ENCODE peak calls at places on chromosomes 12 and 14, in five cellular contexts. N is A549, E is HL-60, H is HCT116, Q is Panc1. Z is an unnamed sample.
A peak's percentile ranks its signal among the peaks of the same experiment; 100 is the strongest.

GRCh38 chr14:21106506-21107359 is 5.9 kb downstream of the TMEM253 start:
- DNase-seq in N (peak; percentile 87), E (peak; percentile 63), H (peak; percentile 79), Q (peak; percentile 61), Z (peak; percentile 93)

GRCh38 chr12:115185529-115185928 is 501.6 kb upstream of the TBX3 start:
- DNase-seq in N (no peak), E (no peak), H (no peak), Q (no peak), Z (no peak)

GRCh38 chr14:63174760-63175191 is 29.5 kb upstream of the RHOJ start:
- DNase-seq in N (peak; percentile 34), E (no peak), H (peak; percentile 12), Q (no peak), Z (peak; percentile 78)

GRCh38 chr14:72726444-72726843 is 167.5 kb downstream of the DPF3 start:
- DNase-seq in N (no peak), E (no peak), H (no peak), Q (no peak), Z (no peak)

GRCh38 chr12:31393004-31393550 is 67.1 kb upstream of the SINHCAF start:
- DNase-seq in N (no peak), E (no peak), H (no peak), Q (no peak), Z (no peak)

GRCh38 chr12:87667378-87667777 is 361.8 kb downstream of the C12orf50 start:
- DNase-seq in N (peak; percentile 55), E (no peak), H (no peak), Q (no peak), Z (peak; percentile 6)

GRCh38 chr12:30197392-30198047 is 413.8 kb upstream of the TMTC1 start:
- DNase-seq in N (no peak), E (no peak), H (no peak), Q (no peak), Z (no peak)

GRCh38 chr12:66456622-66457021 is 154.3 kb downstream of the HELB start:
- DNase-seq in N (no peak), E (no peak), H (no peak), Q (no peak), Z (no peak)

GRCh38 chr12:3998968-3999792 is 126.0 kb upstream of the PARP11 start:
- DNase-seq in N (peak; percentile 40), E (no peak), H (no peak), Q (no peak), Z (peak; percentile 28)

GRCh38 chr14:97584528-97584927 is 787.3 kb downstream of the VRK1 start:
- DNase-seq in N (no peak), E (no peak), H (peak; percentile 8), Q (no peak), Z (peak; percentile 46)

GRCh38 chr14:68772761-68773381 is 20.0 kb downstream of the ZFP36L1 start:
- DNase-seq in N (no peak), E (no peak), H (no peak), Q (no peak), Z (no peak)

GRCh38 chr14:93947282-93947681 is 20.1 kb downstream of the FAM181A start:
- DNase-seq in N (no peak), E (no peak), H (no peak), Q (no peak), Z (no peak)

GRCh38 chr14:21074398-21075272 is 4.5 kb downstream of the ARHGEF40 start:
- DNase-seq in N (no peak), E (no peak), H (no peak), Q (no peak), Z (no peak)

GRCh38 chr12:119354187-119354586 is 19.7 kb downstream of the CCDC60 start:
- DNase-seq in N (no peak), E (no peak), H (no peak), Q (no peak), Z (no peak)

GRCh38 chr14:26773906-26774593 is 176.2 kb upstream of the NOVA1 start:
- DNase-seq in N (peak; percentile 18), E (no peak), H (no peak), Q (no peak), Z (no peak)

GRCh38 chr14:105470812-105471771 is 3.5 kb upstream of the CRIP2 start:
- DNase-seq in N (no peak), E (no peak), H (no peak), Q (no peak), Z (peak; percentile 72)

GRCh38 chr12:79121486-79121885 is 256.9 kb downstream of the SYT1 start:
- DNase-seq in N (peak; percentile 26), E (no peak), H (peak; percentile 4), Q (no peak), Z (peak; percentile 53)

GRCh38 chr12:25319233-25319984 is 68.7 kb upstream of the KRAS start:
- DNase-seq in N (no peak), E (no peak), H (no peak), Q (no peak), Z (no peak)

GRCh38 chr14:48983355-48983888 is 602.8 kb downstream of the RPS29 start:
- DNase-seq in N (no peak), E (no peak), H (no peak), Q (no peak), Z (no peak)

GRCh38 chr12:42670719-42671118 is 81.2 kb upstream of the PRICKLE1 start:
- DNase-seq in N (no peak), E (no peak), H (no peak), Q (no peak), Z (no peak)

GRCh38 chr12:6946920-6947374 is 3.1 kb downstream of the C12orf57 start:
- DNase-seq in N (no peak), E (no peak), H (no peak), Q (no peak), Z (no peak)

GRCh38 chr14:99177876-99178630 is 93.9 kb downstream of the BCL11B start:
- DNase-seq in N (no peak), E (no peak), H (no peak), Q (no peak), Z (no peak)

GRCh38 chr14:71693373-71693772 is 238.9 kb upstream of the RGS6 start:
- DNase-seq in N (no peak), E (no peak), H (no peak), Q (no peak), Z (no peak)

GRCh38 chr14:51283402-51283825 is 43.4 kb downstream of the TMX1 start:
- DNase-seq in N (peak; percentile 81), E (peak; percentile 22), H (peak; percentile 36), Q (peak; percentile 74), Z (peak; percentile 90)

GRCh38 chr12:57621497-57622292 is 10.5 kb downstream of the ARHGEF25 start:
- DNase-seq in N (peak; percentile 64), E (no peak), H (peak; percentile 15), Q (no peak), Z (peak; percentile 77)

GRCh38 chr14:100641274-100641860 is 54.1 kb upstream of the BEGAIN start:
- DNase-seq in N (no peak), E (no peak), H (no peak), Q (no peak), Z (no peak)

GRCh38 chr12:57896437-57897201 is 44.7 kb upstream of the ATP23 start:
- DNase-seq in N (peak; percentile 51), E (no peak), H (no peak), Q (peak; percentile 20), Z (peak; percentile 78)

GRCh38 chr14:61472025-61472672 is 150.8 kb downstream of the PRKCH start:
- DNase-seq in N (peak; percentile 89), E (peak; percentile 43), H (no peak), Q (no peak), Z (no peak)

GRCh38 chr14:25049559-25050493 is at the start of gene STXBP6:
- DNase-seq in N (peak; percentile 35), E (peak; percentile 12), H (no peak), Q (no peak), Z (peak; percentile 81)

GRCh38 chr14:69574266-69574953 is at the start of gene CCDC177:
- DNase-seq in N (peak; percentile 68), E (no peak), H (peak; percentile 21), Q (peak; percentile 15), Z (peak; percentile 89)

GRCh38 chr14:105689722-105690121 is 163.3 kb downstream of the TMEM121 start:
- DNase-seq in N (no peak), E (no peak), H (no peak), Q (no peak), Z (no peak)

GRCh38 chr14:80493620-80494019 is 282.3 kb upstream of the DIO2 start:
- DNase-seq in N (no peak), E (no peak), H (no peak), Q (no peak), Z (peak; percentile 11)

GRCh38 chr14:92456215-92457017 is 57.2 kb upstream of the RIN3 start:
- DNase-seq in N (peak; percentile 79), E (peak; percentile 62), H (peak; percentile 50), Q (peak; percentile 43), Z (peak; percentile 87)
- TF ChIP-seq REST in N (no peak), E (no peak), H (no peak), Q (no peak), Z (no peak)

DNA sequence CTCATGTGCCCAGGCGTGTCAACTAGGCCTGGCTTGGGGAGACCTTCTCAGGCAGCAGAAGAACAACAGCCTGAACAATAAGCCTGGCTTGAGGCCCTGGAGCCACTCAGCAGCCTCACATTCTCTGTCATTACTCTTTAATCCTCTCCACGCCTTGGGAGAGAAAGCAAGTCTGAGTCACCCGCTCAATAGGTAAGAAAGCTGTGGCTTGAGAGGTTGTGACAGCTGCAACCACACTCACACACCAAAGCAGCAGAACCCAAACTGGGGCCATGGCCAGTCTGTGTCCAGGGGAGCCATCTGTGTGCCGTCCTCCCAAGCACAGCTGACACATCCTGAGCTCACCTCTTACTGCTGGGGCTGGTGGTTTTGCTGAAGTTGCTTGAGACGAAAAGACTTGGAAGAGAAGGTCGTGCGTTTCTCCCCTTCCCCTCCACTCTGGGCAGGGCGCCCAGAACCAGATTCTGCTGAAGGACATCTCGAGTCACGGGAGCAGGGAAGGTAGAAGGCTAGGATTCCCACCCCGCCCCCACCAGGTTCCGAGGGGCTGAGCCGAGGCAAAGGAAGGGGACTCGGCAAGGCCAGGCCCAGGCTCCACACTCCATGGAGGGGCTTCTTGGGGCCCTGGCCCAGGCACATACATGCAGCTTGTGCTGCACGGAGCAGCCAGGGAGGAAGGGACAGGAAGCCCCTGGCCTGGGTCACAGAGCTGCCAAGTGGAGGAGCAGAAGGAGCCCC is 5.5 kb downstream of the TMEM63C start:
- DNase-seq in N (peak; percentile 25), E (no peak), H (peak; percentile 27), Q (no peak), Z (peak; percentile 36)
- TF ChIP-seq REST in N (no peak), E (no peak), H (no peak), Q (no peak), Z (no peak)

GRCh38 chr12:131816495-131816894 is 11.7 kb upstream of the MMP17 start:
- DNase-seq in N (no peak), E (no peak), H (no peak), Q (no peak), Z (no peak)

GRCh38 chr12:131815132-131815531 is 13.1 kb upstream of the MMP17 start:
- DNase-seq in N (no peak), E (no peak), H (no peak), Q (no peak), Z (no peak)

GRCh38 chr12:131818821-131819585 is 9.2 kb upstream of the MMP17 start:
- DNase-seq in N (no peak), E (peak; percentile 74), H (no peak), Q (no peak), Z (no peak)

GRCh38 chr12:131817241-131817640 is 11.0 kb upstream of the MMP17 start:
- DNase-seq in N (no peak), E (no peak), H (no peak), Q (no peak), Z (no peak)
- TF ChIP-seq REST in N (no peak), E (no peak), H (no peak), Q (no peak), Z (no peak)

DNA sequence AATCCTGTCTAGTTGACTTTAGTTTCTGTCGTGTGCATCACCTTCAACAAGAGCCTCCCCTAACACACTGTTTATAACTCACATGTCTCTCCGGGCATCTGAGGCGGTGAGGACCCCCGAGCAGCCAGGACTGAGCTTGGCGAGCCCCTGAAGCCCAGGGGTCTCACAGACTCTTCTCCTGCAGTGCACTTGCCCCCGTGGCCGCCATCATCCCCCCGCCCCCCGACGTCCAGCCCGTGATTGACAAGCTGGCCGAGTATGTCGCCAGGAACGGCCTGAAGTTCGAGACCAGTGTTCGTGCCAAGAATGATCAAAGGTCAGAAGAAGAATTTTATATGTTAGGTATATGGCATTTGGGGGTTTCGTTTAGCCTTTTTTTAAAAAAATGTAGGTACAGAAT is 43.3 kb downstream of the SFSWAP start:
- DNase-seq in N (no peak), E (no peak), H (no peak), Q (no peak), Z (no peak)
- TF ChIP-seq REST in N (no peak), E (no peak), H (no peak), Q (no peak), Z (no peak)